ENCODE peak calls at places on chromosomes 2 and 18, in nine cellular contexts. One of them, this sample, is unnamed.

GRCh38 chr18:54187372-54187771 is 37.1 kb downstream of the MBD2 start:
- DNase-seq in GM12878: no peak
- DNase-seq in BE2C: no peak
- DNase-seq in bronchial epithelial cell: no peak
- DNase-seq in K562: no peak
- DNase-seq in fibroblast of mammary gland: no peak
- DNase-seq in IMR-90: no peak
- DNase-seq in keratinocyte: no peak
- DNase-seq in trophoblast cell: no peak
- DNase-seq in this sample: no peak

GRCh38 chr18:25278415-25278814 is 73.6 kb downstream of the ZNF521 start:
- DNase-seq in BE2C: no peak
- DNase-seq in bronchial epithelial cell: no peak
- DNase-seq in trophoblast cell: no peak
- DNase-seq in fibroblast of mammary gland: no peak
- DNase-seq in GM12878: no peak
- DNase-seq in K562: no peak
- DNase-seq in IMR-90: peak; percentile 13
- DNase-seq in keratinocyte: no peak
- DNase-seq in this sample: no peak

GRCh38 chr18:41938445-41938844 is 16.6 kb upstream of the PIK3C3 start:
- DNase-seq in GM12878: no peak
- DNase-seq in fibroblast of mammary gland: peak; percentile 94
- DNase-seq in BE2C: no peak
- DNase-seq in keratinocyte: no peak
- DNase-seq in trophoblast cell: no peak
- DNase-seq in bronchial epithelial cell: peak; percentile 70
- DNase-seq in IMR-90: peak; percentile 97
- DNase-seq in K562: no peak
- DNase-seq in this sample: peak; percentile 92

GRCh38 chr2:225889452-225889851 is 489.9 kb downstream of the NYAP2 start:
- DNase-seq in GM12878: no peak
- DNase-seq in trophoblast cell: peak; percentile 73
- DNase-seq in keratinocyte: peak; percentile 7
- DNase-seq in bronchial epithelial cell: peak; percentile 72
- DNase-seq in fibroblast of mammary gland: peak; percentile 91
- DNase-seq in K562: no peak
- DNase-seq in IMR-90: peak; percentile 94
- DNase-seq in BE2C: peak; percentile 6
- DNase-seq in this sample: peak; percentile 77

GRCh38 chr2:38184964-38185603 is 109.1 kb upstream of the CYP1B1 start:
- DNase-seq in trophoblast cell: no peak
- DNase-seq in keratinocyte: no peak
- DNase-seq in K562: no peak
- DNase-seq in fibroblast of mammary gland: peak; percentile 98
- DNase-seq in IMR-90: peak; percentile 73
- DNase-seq in GM12878: peak; percentile 94
- DNase-seq in BE2C: no peak
- DNase-seq in bronchial epithelial cell: peak; percentile 92
- DNase-seq in this sample: no peak

GRCh38 chr2:219247678-219248642 is 2.7 kb downstream of the STK16 start:
- DNase-seq in BE2C: no peak
- DNase-seq in keratinocyte: no peak
- DNase-seq in K562: peak; percentile 18
- DNase-seq in fibroblast of mammary gland: no peak
- DNase-seq in IMR-90: no peak
- DNase-seq in bronchial epithelial cell: no peak
- DNase-seq in trophoblast cell: peak; percentile 74
- DNase-seq in GM12878: no peak
- DNase-seq in this sample: no peak

GRCh38 chr2:59851848-59852475 is 701.5 kb downstream of the BCL11A start:
- DNase-seq in bronchial epithelial cell: no peak
- DNase-seq in K562: no peak
- DNase-seq in fibroblast of mammary gland: no peak
- DNase-seq in IMR-90: no peak
- DNase-seq in BE2C: no peak
- DNase-seq in keratinocyte: no peak
- DNase-seq in GM12878: no peak
- DNase-seq in trophoblast cell: peak; percentile 18
- DNase-seq in this sample: no peak

GRCh38 chr2:118539290-118539689 is 308.2 kb downstream of the EN1 start:
- DNase-seq in bronchial epithelial cell: peak; percentile 8
- DNase-seq in trophoblast cell: peak; percentile 19
- DNase-seq in BE2C: peak; percentile 7
- DNase-seq in keratinocyte: no peak
- DNase-seq in K562: no peak
- DNase-seq in IMR-90: peak; percentile 34
- DNase-seq in fibroblast of mammary gland: peak; percentile 60
- DNase-seq in GM12878: no peak
- DNase-seq in this sample: no peak

GRCh38 chr18:45232058-45232457 is 383.2 kb upstream of the SLC14A2 start:
- DNase-seq in trophoblast cell: no peak
- DNase-seq in BE2C: no peak
- DNase-seq in fibroblast of mammary gland: no peak
- DNase-seq in GM12878: no peak
- DNase-seq in K562: no peak
- DNase-seq in IMR-90: no peak
- DNase-seq in bronchial epithelial cell: no peak
- DNase-seq in keratinocyte: no peak
- DNase-seq in this sample: no peak

GRCh38 chr2:55511508-55512124 is 7.9 kb upstream of the CFAP36 start:
- DNase-seq in K562: no peak
- DNase-seq in IMR-90: peak; percentile 50
- DNase-seq in fibroblast of mammary gland: peak; percentile 66
- DNase-seq in bronchial epithelial cell: peak; percentile 58
- DNase-seq in BE2C: peak; percentile 15
- DNase-seq in GM12878: no peak
- DNase-seq in trophoblast cell: peak; percentile 66
- DNase-seq in keratinocyte: no peak
- DNase-seq in this sample: no peak

GRCh38 chr2:47173986-47174730 is 19.1 kb upstream of the STPG4 start:
- DNase-seq in GM12878: no peak
- DNase-seq in fibroblast of mammary gland: no peak
- DNase-seq in keratinocyte: no peak
- DNase-seq in K562: no peak
- DNase-seq in BE2C: no peak
- DNase-seq in IMR-90: no peak
- DNase-seq in trophoblast cell: no peak
- DNase-seq in bronchial epithelial cell: no peak
- DNase-seq in this sample: no peak

GRCh38 chr2:238745997-238746396 is 101.9 kb upstream of the TWIST2 start:
- DNase-seq in BE2C: no peak
- DNase-seq in bronchial epithelial cell: no peak
- DNase-seq in fibroblast of mammary gland: no peak
- DNase-seq in GM12878: no peak
- DNase-seq in trophoblast cell: no peak
- DNase-seq in IMR-90: no peak
- DNase-seq in K562: no peak
- DNase-seq in keratinocyte: no peak
- DNase-seq in this sample: no peak

GRCh38 chr2:204315236-204315662 is 230.0 kb upstream of the PARD3B start:
- DNase-seq in IMR-90: peak; percentile 32
- DNase-seq in K562: no peak
- DNase-seq in fibroblast of mammary gland: peak; percentile 17
- DNase-seq in bronchial epithelial cell: no peak
- DNase-seq in GM12878: no peak
- DNase-seq in BE2C: no peak
- DNase-seq in keratinocyte: no peak
- DNase-seq in trophoblast cell: peak; percentile 46
- DNase-seq in this sample: no peak

DNA sequence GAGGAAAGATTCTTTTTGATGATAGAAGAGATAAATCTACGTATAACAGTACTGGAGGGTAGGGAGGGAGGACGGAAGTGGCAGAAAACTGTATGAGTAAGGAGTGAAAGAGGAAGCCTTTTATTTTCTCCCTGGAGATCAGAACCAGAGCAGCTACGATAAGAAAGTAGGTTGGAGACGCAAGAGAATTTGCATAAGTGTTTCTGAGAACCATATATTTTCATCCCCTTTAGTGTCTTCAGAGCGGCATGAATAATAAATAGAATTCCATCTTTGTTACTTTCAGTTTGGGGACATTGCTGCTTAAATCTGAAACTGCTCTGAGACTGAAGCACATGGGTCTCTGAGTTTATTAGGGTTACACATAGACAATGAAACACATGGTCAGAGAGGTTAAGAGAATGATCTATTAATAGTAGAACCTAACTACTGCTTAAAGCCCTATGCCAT is 230.2 kb upstream of the TNP1 start:
- DNase-seq in keratinocyte: no peak
- DNase-seq in bronchial epithelial cell: no peak
- DNase-seq in trophoblast cell: no peak
- DNase-seq in fibroblast of mammary gland: peak; percentile 14
- DNase-seq in IMR-90: peak; percentile 28
- DNase-seq in GM12878: peak; percentile 82
- DNase-seq in K562: peak; percentile 42
- DNase-seq in BE2C: no peak
- DNase-seq in this sample: no peak
- H3K4me3 ChIP-seq in keratinocyte: no peak overlapping the region
- H3K4me3 ChIP-seq in bronchial epithelial cell: no peak overlapping the region
- H3K4me3 ChIP-seq in trophoblast cell: no peak overlapping the region
- H3K4me3 ChIP-seq in fibroblast of mammary gland: no peak overlapping the region
- H3K4me3 ChIP-seq in IMR-90: peak overlapping the region; percentile 14
- H3K4me3 ChIP-seq in GM12878: peak overlapping the region; percentile 33
- H3K4me3 ChIP-seq in K562: no peak overlapping the region
- H3K4me3 ChIP-seq in BE2C: no peak overlapping the region
- H3K4me3 ChIP-seq in this sample: peak overlapping the region; percentile 6

GRCh38 chr18:35641467-35641866 is 59.9 kb downstream of the GALNT1 start:
- DNase-seq in keratinocyte: no peak
- DNase-seq in fibroblast of mammary gland: no peak
- DNase-seq in trophoblast cell: no peak
- DNase-seq in K562: no peak
- DNase-seq in BE2C: no peak
- DNase-seq in GM12878: no peak
- DNase-seq in IMR-90: no peak
- DNase-seq in bronchial epithelial cell: no peak
- DNase-seq in this sample: no peak

GRCh38 chr18:35639296-35639695 is 57.8 kb downstream of the GALNT1 start:
- DNase-seq in K562: no peak
- DNase-seq in BE2C: no peak
- DNase-seq in GM12878: no peak
- DNase-seq in trophoblast cell: peak; percentile 54
- DNase-seq in fibroblast of mammary gland: no peak
- DNase-seq in keratinocyte: no peak
- DNase-seq in IMR-90: no peak
- DNase-seq in bronchial epithelial cell: no peak
- DNase-seq in this sample: no peak

GRCh38 chr18:35634376-35634775 is 52.8 kb downstream of the GALNT1 start:
- DNase-seq in IMR-90: no peak
- DNase-seq in BE2C: no peak
- DNase-seq in keratinocyte: no peak
- DNase-seq in trophoblast cell: peak; percentile 18
- DNase-seq in K562: no peak
- DNase-seq in GM12878: no peak
- DNase-seq in fibroblast of mammary gland: peak; percentile 39
- DNase-seq in bronchial epithelial cell: no peak
- DNase-seq in this sample: no peak

GRCh38 chr18:35635171-35635570 is 53.6 kb downstream of the GALNT1 start:
- DNase-seq in IMR-90: peak; percentile 86
- DNase-seq in bronchial epithelial cell: peak; percentile 10
- DNase-seq in GM12878: no peak
- DNase-seq in BE2C: peak; percentile 28
- DNase-seq in keratinocyte: peak; percentile 4
- DNase-seq in K562: no peak
- DNase-seq in trophoblast cell: peak; percentile 13
- DNase-seq in fibroblast of mammary gland: peak; percentile 82
- DNase-seq in this sample: no peak

GRCh38 chr18:35637226-35637625 is 55.7 kb downstream of the GALNT1 start:
- DNase-seq in IMR-90: no peak
- DNase-seq in trophoblast cell: no peak
- DNase-seq in keratinocyte: no peak
- DNase-seq in fibroblast of mammary gland: no peak
- DNase-seq in GM12878: no peak
- DNase-seq in bronchial epithelial cell: no peak
- DNase-seq in BE2C: no peak
- DNase-seq in K562: no peak
- DNase-seq in this sample: no peak
- H3K4me3 ChIP-seq in IMR-90: no peak overlapping the region
- H3K4me3 ChIP-seq in trophoblast cell: no peak overlapping the region
- H3K4me3 ChIP-seq in keratinocyte: no peak overlapping the region
- H3K4me3 ChIP-seq in fibroblast of mammary gland: no peak overlapping the region
- H3K4me3 ChIP-seq in GM12878: no peak overlapping the region
- H3K4me3 ChIP-seq in bronchial epithelial cell: no peak overlapping the region
- H3K4me3 ChIP-seq in BE2C: no peak overlapping the region
- H3K4me3 ChIP-seq in K562: no peak overlapping the region
- H3K4me3 ChIP-seq in this sample: no peak overlapping the region

DNA sequence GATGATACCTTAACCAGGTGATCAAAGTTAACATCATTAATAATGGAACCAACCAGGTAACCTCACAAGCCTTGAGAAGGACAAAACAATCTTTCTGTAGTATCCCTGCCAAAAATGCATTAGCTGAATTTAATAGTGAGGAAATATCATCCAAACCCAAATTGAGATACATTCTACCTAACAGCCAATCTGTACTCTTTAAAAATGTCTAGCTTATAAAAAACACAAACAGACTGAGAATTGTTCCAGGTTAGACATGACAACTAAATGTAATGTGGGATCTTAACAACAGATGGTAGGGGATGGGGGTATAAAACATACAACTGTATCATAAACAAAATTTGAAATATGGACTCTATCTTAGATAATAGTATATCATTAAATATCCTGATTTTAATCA is 1.9 kb downstream of the FANCL start:
- DNase-seq in IMR-90: no peak
- DNase-seq in BE2C: no peak
- DNase-seq in GM12878: no peak
- DNase-seq in keratinocyte: no peak
- DNase-seq in K562: no peak
- DNase-seq in bronchial epithelial cell: no peak
- DNase-seq in fibroblast of mammary gland: no peak
- DNase-seq in trophoblast cell: no peak
- DNase-seq in this sample: no peak
- H3K4me3 ChIP-seq in IMR-90: no peak overlapping the region
- H3K4me3 ChIP-seq in BE2C: no peak overlapping the region
- H3K4me3 ChIP-seq in GM12878: peak overlapping the region; percentile 90
- H3K4me3 ChIP-seq in keratinocyte: no peak overlapping the region
- H3K4me3 ChIP-seq in K562: peak overlapping the region; percentile 77
- H3K4me3 ChIP-seq in bronchial epithelial cell: no peak overlapping the region
- H3K4me3 ChIP-seq in fibroblast of mammary gland: no peak overlapping the region
- H3K4me3 ChIP-seq in trophoblast cell: no peak overlapping the region
- H3K4me3 ChIP-seq in this sample: no peak overlapping the region

DNA sequence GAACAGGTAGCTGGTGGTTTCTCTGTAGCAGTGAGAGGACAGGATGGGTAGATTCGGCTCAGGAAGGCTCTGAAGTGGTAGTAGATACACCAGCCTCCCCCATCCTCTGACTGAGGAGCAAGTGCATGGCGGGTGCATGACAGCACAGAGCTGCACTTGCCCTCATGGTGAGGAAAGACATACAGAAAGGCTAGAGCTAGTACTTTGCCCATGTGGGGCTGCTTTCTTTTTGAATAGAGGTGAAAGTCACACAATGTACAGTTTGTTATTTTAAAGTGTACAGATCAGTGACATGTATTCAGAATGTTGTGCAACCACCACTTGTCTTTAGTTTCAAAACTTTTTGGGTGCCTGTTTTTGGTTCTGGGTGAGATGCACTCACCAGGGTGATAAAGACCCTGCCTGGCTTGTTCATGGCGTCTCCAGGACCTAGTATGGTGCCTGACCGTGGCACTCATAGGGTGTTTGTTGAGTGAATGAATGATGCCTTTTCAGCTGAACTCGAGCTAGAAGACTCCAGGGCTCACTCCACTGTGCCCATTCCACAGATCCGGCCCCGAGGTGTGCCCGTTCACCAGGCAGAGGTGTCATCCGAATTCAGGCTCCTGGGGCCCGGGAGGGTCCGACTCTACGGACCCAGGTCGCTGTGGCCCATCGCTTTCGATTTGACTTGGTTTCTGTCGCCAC is 421 bp upstream of the VAMP5 start:
- DNase-seq in BE2C: no peak
- DNase-seq in bronchial epithelial cell: no peak
- DNase-seq in trophoblast cell: no peak
- DNase-seq in IMR-90: no peak
- DNase-seq in keratinocyte: no peak
- DNase-seq in fibroblast of mammary gland: no peak
- DNase-seq in K562: no peak
- DNase-seq in GM12878: no peak
- DNase-seq in this sample: no peak
- H3K4me3 ChIP-seq in BE2C: no peak overlapping the region
- H3K4me3 ChIP-seq in bronchial epithelial cell: no peak overlapping the region
- H3K4me3 ChIP-seq in trophoblast cell: no peak overlapping the region
- H3K4me3 ChIP-seq in IMR-90: peak overlapping the region; percentile 50
- H3K4me3 ChIP-seq in keratinocyte: no peak overlapping the region
- H3K4me3 ChIP-seq in fibroblast of mammary gland: peak overlapping the region; percentile 42
- H3K4me3 ChIP-seq in K562: no peak overlapping the region
- H3K4me3 ChIP-seq in GM12878: peak overlapping the region; percentile 72
- H3K4me3 ChIP-seq in this sample: peak overlapping the region; percentile 60